ENCODE peak calls at places on chromosomes 13 and 19, in seven cellular contexts. O, S, P, A, I, V and W are unnamed samples.

GRCh38 chr13:74868044-74868443 is 613.9 kb downstream of the TBC1D4 start:
- DNase-seq in O (no peak), S (no peak), P (peak), A (no peak), I (no peak), V (no peak), W (no peak)

GRCh38 chr13:77001540-77001939 is 9.7 kb downstream of the CLN5 start:
- DNase-seq in O (no peak), S (no peak), P (no peak), A (no peak), I (no peak), V (no peak), W (no peak)

GRCh38 chr19:40357655-40358054 is 9.2 kb downstream of the PLD3 start:
- DNase-seq in O (no peak), S (no peak), P (no peak), A (no peak), I (no peak), V (no peak), W (no peak)

GRCh38 chr19:13118424-13119193 is 545 bp downstream of the NACC1 start:
- DNase-seq in O (no peak), S (peak), P (peak), A (peak), I (no peak), V (peak), W (no peak)

GRCh38 chr13:25371608-25372274 is at the start of gene ATP8A2:
- DNase-seq in O (no peak), S (no peak), P (no peak), A (no peak), I (no peak), V (no peak), W (no peak)

GRCh38 chr19:13045812-13046211 is 50.5 kb downstream of the NFIX start:
- DNase-seq in O (no peak), S (no peak), P (no peak), A (no peak), I (no peak), V (no peak), W (no peak)

GRCh38 chr13:99968521-99969367 is 2.8 kb downstream of the ZIC5 start:
- DNase-seq in O (no peak), S (no peak), P (no peak), A (no peak), I (peak), V (no peak), W (no peak)

GRCh38 chr13:97702614-97703013 is 250.9 kb upstream of the IPO5 start:
- DNase-seq in O (no peak), S (no peak), P (no peak), A (no peak), I (no peak), V (no peak), W (no peak)

GRCh38 chr13:44874886-44875630 is 114.2 kb downstream of the NUFIP1 start:
- DNase-seq in O (no peak), S (no peak), P (no peak), A (no peak), I (no peak), V (no peak), W (no peak)

GRCh38 chr13:46160474-46161066 is 21.4 kb downstream of the LCP1 start:
- DNase-seq in O (no peak), S (no peak), P (peak), A (no peak), I (no peak), V (no peak), W (no peak)

GRCh38 chr19:28009696-28010095 is 1203.3 kb downstream of the UQCRFS1 start:
- DNase-seq in O (no peak), S (no peak), P (no peak), A (no peak), I (no peak), V (no peak), W (no peak)

GRCh38 chr13:73996569-73996968 is 137.6 kb downstream of the KLF12 start:
- DNase-seq in O (no peak), S (no peak), P (no peak), A (no peak), I (no peak), V (no peak), W (no peak)

GRCh38 chr13:93265800-93266199 is 39.2 kb downstream of the GPC6 start:
- DNase-seq in O (no peak), S (no peak), P (no peak), A (no peak), I (no peak), V (no peak), W (no peak)

GRCh38 chr13:43848250-43848649 is 31.3 kb downstream of the CCDC122 start:
- DNase-seq in O (no peak), S (no peak), P (peak), A (no peak), I (no peak), V (no peak), W (no peak)

GRCh38 chr13:36088001-36088400 is 43.2 kb downstream of the DCLK1 start:
- DNase-seq in O (no peak), S (no peak), P (peak), A (no peak), I (no peak), V (no peak), W (no peak)

GRCh38 chr13:94196426-94196825 is 283.1 kb downstream of the DCT start:
- DNase-seq in O (no peak), S (no peak), P (no peak), A (no peak), I (no peak), V (no peak), W (no peak)

GRCh38 chr13:44211286-44211685 is 162.3 kb upstream of the SERP2 start:
- DNase-seq in O (no peak), S (no peak), P (no peak), A (no peak), I (no peak), V (no peak), W (no peak)

GRCh38 chr13:78054152-78054551 is 135.5 kb upstream of the EDNRB start:
- DNase-seq in O (no peak), S (no peak), P (no peak), A (no peak), I (no peak), V (no peak), W (no peak)

GRCh38 chr19:37867831-37868230 is 38.6 kb downstream of the WDR87 start:
- DNase-seq in O (no peak), S (no peak), P (peak), A (no peak), I (no peak), V (no peak), W (peak)

GRCh38 chr19:40908981-40909380 is 26.9 kb upstream of the CYP2A7 start:
- DNase-seq in O (no peak), S (no peak), P (no peak), A (no peak), I (no peak), V (no peak), W (no peak)

GRCh38 chr19:16519230-16519687 is 23.0 kb downstream of the CHERP start:
- DNase-seq in O (no peak), S (no peak), P (no peak), A (no peak), I (no peak), V (no peak), W (no peak)

GRCh38 chr13:65808061-65808460 is 1422.1 kb downstream of the PCDH9 start:
- DNase-seq in O (no peak), S (no peak), P (no peak), A (no peak), I (no peak), V (no peak), W (no peak)

GRCh38 chr13:59088716-59089115 is 1075.0 kb downstream of the DIAPH3 start:
- DNase-seq in O (no peak), S (no peak), P (no peak), A (no peak), I (no peak), V (no peak), W (no peak)

GRCh38 chr19:16446108-16447014 is 25.4 kb downstream of the EPS15L1 start:
- DNase-seq in O (no peak), S (no peak), P (no peak), A (no peak), I (no peak), V (no peak), W (no peak)

GRCh38 chr19:2042485-2043268 is 8.4 kb downstream of the MKNK2 start:
- DNase-seq in O (peak), S (peak), P (no peak), A (no peak), I (peak), V (peak), W (no peak)

GRCh38 chr13:21676611-21677021 is 5.7 kb downstream of the FGF9 start:
- DNase-seq in O (no peak), S (no peak), P (no peak), A (no peak), I (peak), V (peak), W (no peak)

GRCh38 chr19:3982701-3983541 is 2.3 kb downstream of the EEF2 start:
- DNase-seq in O (peak), S (no peak), P (peak), A (no peak), I (no peak), V (no peak), W (no peak)

GRCh38 chr19:1389033-1389940 is 5.6 kb downstream of the NDUFS7 start:
- DNase-seq in O (no peak), S (no peak), P (no peak), A (no peak), I (no peak), V (no peak), W (no peak)

GRCh38 chr19:9309974-9310446 is 372 bp upstream of the ZNF699 start:
- DNase-seq in O (peak), S (peak), P (no peak), A (peak), I (peak), V (peak), W (peak)

GRCh38 chr13:68872338-68872737 is 1235.3 kb upstream of the ATXN8OS start:
- DNase-seq in O (no peak), S (no peak), P (peak), A (no peak), I (no peak), V (no peak), W (no peak)

GRCh38 chr19:50226536-50226935 is 23.1 kb downstream of the MYH14 start:
- DNase-seq in O (no peak), S (no peak), P (no peak), A (no peak), I (no peak), V (no peak), W (no peak)

GRCh38 chr19:29687244-29687896 is 22.1 kb downstream of the PLEKHF1 start:
- DNase-seq in O (peak), S (no peak), P (peak), A (no peak), I (no peak), V (no peak), W (no peak)

GRCh38 chr13:40064723-40065122 is 409.3 kb downstream of the COG6 start:
- DNase-seq in O (peak), S (no peak), P (peak), A (no peak), I (no peak), V (no peak), W (no peak)
- H3K4me3 ChIP-seq in O (no peak), S (no peak), P (no peak), A (no peak), I (no peak), V (no peak), W (no peak)

DNA sequence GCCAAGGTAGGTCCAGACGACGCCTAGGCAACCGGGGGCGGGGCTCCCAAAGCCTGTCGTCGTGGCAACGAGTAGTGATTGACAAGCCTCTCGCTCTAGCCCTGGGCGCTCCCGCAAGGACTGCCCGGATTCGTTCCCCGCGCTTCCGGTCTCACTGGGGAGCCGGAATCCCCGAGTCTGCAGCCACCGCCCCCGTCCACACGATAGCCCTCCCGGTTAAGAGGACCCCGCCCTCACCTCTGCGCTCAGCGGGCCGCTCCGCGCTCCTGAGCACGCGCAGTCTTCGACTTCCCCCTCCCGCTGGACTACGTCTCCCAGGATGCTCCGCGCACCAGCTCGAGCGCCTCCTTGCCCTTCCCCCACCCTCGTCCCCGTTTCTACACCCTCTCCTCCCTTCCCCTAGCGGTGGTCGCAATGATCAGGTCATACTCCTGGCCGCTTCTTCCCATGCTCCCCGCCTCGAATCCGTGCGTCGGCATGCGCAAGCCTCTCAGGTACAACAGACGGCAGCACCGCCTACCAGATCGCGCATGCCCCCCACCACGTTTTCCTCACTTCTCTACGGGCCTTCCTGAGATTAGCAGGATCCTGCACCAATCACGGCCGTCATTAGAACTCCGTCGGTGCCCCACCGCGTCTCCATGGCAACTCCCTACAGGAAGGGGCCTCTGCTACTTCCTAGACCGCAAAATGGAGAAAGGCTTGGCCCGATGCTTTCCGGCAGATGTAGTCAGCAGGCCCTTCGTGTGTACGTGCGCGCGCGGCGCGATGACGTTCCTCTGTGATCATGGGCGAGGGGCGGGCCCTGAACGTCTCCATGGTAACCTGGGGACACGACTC is at the start of gene MZF1:
- DNase-seq in O (peak), S (peak), P (peak), A (peak), I (peak), V (peak), W (peak)
- TF ChIP-seq CTCF in O (peak), S (peak), P (peak), A (peak), I (peak), V (peak), W (no peak)

DNA sequence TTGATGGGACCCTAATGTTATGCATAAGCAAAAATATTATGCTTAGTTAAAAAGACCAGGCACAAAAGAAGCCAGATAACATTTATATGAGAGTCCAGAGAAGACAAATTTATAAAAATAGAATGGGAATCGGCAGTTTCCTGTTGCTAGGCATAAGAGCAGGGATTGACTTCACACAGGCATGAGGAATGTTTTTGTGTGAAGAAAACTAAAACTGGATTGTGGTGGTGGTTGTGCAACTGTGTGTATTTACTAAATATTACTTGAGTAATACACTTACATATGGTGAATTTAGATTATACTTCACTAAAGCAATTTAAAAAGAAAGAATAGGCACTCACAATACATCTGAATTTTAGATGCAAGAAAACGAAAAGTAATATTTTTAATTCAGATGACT is 108.3 kb downstream of the SLITRK1 start:
- DNase-seq in O (no peak), S (no peak), P (no peak), A (no peak), I (no peak), V (no peak), W (no peak)
- H3K4me3 ChIP-seq in O (no peak), S (no peak), P (no peak), A (no peak), I (no peak), V (no peak), W (no peak)

GRCh38 chr19:5225486-5226345 is 114.9 kb downstream of the PTPRS start:
- DNase-seq in O (no peak), S (no peak), P (no peak), A (no peak), I (no peak), V (no peak), W (no peak)
- TF ChIP-seq CTCF in O (no peak), S (peak), P (peak), A (peak), I (peak), V (peak), W (peak)

GRCh38 chr13:112971288-112971643 is 2.3 kb downstream of the MCF2L start:
- DNase-seq in O (no peak), S (no peak), P (no peak), A (no peak), I (peak), V (peak), W (no peak)

GRCh38 chr13:112969692-112970338 is 801 bp downstream of the MCF2L start:
- DNase-seq in O (no peak), S (no peak), P (no peak), A (no peak), I (peak), V (no peak), W (no peak)

GRCh38 chr13:112972258-112972657 is 3.2 kb downstream of the MCF2L start:
- DNase-seq in O (no peak), S (no peak), P (no peak), A (no peak), I (peak), V (no peak), W (no peak)

GRCh38 chr13:112968910-112969691 is at the start of gene MCF2L:
- DNase-seq in O (peak), S (peak), P (peak), A (peak), I (peak), V (peak), W (no peak)

GRCh38 chr13:112970552-112971287 is 1.7 kb downstream of the MCF2L start:
- DNase-seq in O (peak), S (no peak), P (no peak), A (no peak), I (peak), V (peak), W (no peak)
- H3K4me3 ChIP-seq in O (no peak), S (no peak), P (no peak), A (peak), I (no peak), V (no peak), W (no peak)

GRCh38 chr19:11556634-11557420 is 2.2 kb downstream of the ELOF1 start:
- DNase-seq in O (no peak), S (no peak), P (no peak), A (no peak), I (no peak), V (no peak), W (no peak)

GRCh38 chr19:11560404-11560988 is 1.5 kb upstream of the ELOF1 start:
- DNase-seq in O (peak), S (no peak), P (peak), A (peak), I (peak), V (no peak), W (peak)

GRCh38 chr19:11563530-11563929 is 4.5 kb upstream of the ELOF1 start:
- DNase-seq in O (no peak), S (no peak), P (no peak), A (no peak), I (no peak), V (no peak), W (no peak)

GRCh38 chr19:11555246-11555645 is 3.8 kb downstream of the ELOF1 start:
- DNase-seq in O (no peak), S (no peak), P (no peak), A (no peak), I (no peak), V (no peak), W (peak)

GRCh38 chr19:11558881-11559828 is at the start of gene ELOF1:
- DNase-seq in O (peak), S (peak), P (peak), A (peak), I (peak), V (peak), W (peak)
- TF ChIP-seq CTCF in O (peak), S (peak), P (peak), A (peak), I (no peak), V (peak), W (no peak)

DNA sequence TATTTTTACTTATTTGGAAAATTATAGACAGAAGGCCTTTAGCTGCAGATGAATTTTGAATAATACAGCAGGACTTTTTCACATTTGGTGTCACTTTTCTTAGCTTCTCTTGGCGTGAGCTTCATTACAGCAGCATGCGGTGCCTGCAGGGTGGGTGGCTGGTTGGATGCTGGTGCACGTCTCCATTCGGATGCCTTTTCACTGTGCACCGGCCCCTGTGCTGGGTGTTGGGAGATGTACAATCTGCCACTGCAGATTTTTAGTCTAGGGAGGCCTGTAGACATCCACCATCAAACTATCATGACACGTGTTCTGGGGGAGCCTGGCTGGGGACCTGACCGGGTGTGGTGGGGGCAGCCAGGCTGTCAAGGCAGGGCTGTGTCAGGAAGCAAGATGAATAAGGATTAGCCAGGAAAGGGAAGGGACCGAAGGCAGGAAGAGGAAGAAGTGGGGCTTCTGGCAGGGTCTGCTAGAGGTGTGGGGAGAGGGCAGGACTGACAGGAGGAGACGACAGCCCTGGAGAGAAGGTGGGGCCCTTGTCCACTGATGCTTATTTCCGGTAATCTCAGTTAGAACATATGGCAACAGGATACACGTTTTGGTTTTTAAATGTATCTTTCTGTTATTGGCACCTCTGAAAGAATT is 88.8 kb downstream of the ARHGEF7 start:
- DNase-seq in O (no peak), S (no peak), P (no peak), A (no peak), I (no peak), V (no peak), W (no peak)
- H3K4me3 ChIP-seq in O (no peak), S (no peak), P (no peak), A (no peak), I (no peak), V (peak), W (no peak)

GRCh38 chr13:80603351-80603750 is 262.4 kb upstream of the SPRY2 start:
- DNase-seq in O (no peak), S (no peak), P (no peak), A (no peak), I (no peak), V (no peak), W (no peak)

GRCh38 chr13:80599765-80600164 is 258.8 kb upstream of the SPRY2 start:
- DNase-seq in O (no peak), S (no peak), P (no peak), A (no peak), I (no peak), V (no peak), W (no peak)

GRCh38 chr13:80604094-80604493 is 263.2 kb upstream of the SPRY2 start:
- DNase-seq in O (no peak), S (no peak), P (no peak), A (no peak), I (no peak), V (no peak), W (no peak)

DNA sequence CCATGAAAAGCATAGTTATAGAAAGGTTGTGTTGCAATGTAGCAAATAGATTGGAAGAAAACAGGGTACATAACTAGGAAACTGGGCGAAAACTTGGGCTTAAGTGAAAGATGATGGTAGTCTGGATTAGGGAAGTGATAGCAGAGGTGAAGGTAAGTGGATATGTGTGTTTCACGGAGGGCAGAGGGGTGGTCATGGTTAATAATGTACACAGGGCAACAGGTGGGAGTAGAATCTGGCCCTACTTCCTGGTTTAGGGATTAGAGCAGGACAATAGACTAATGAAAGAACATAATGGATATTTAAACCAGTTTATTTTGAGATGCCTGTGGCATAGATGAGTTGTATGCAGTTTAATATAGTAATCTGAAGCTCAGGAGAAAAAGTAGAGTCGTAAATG is 257.3 kb upstream of the SPRY2 start:
- DNase-seq in O (no peak), S (no peak), P (no peak), A (no peak), I (no peak), V (no peak), W (no peak)
- TF ChIP-seq CTCF in O (no peak), S (no peak), P (no peak), A (no peak), I (no peak), V (no peak), W (no peak)

GRCh38 chr19:18650468-18651001 is 13.7 kb downstream of the KLHL26 start:
- DNase-seq in O (peak), S (peak), P (no peak), A (no peak), I (peak), V (no peak), W (no peak)
- H3K4me3 ChIP-seq in O (no peak), S (no peak), P (no peak), A (no peak), I (no peak), V (peak), W (no peak)